ENCODE peak calls at places on chromosomes 6 and 20, in ten cellular contexts. One of them, this sample, is unnamed.

GRCh38 chr6:149271348-149272340 is 45.9 kb upstream of the TAB2 start:
- DNase-seq in SK-N-SH: no peak
- DNase-seq in foreskin fibroblast: no peak
- DNase-seq in astrocyte of the cerebellum: no peak
- DNase-seq in MCF 10A: peak; percentile 14
- DNase-seq in AG04450: no peak
- DNase-seq in ovary: no peak
- DNase-seq in dorsolateral prefrontal cortex: no peak
- DNase-seq in neural progenitor cell: no peak
- DNase-seq in glutamatergic neuron: no peak
- DNase-seq in this sample: peak; percentile 90

GRCh38 chr20:57908226-57908625 is 198.4 kb upstream of the PMEPA1 start:
- DNase-seq in MCF 10A: no peak
- DNase-seq in dorsolateral prefrontal cortex: no peak
- DNase-seq in neural progenitor cell: no peak
- DNase-seq in glutamatergic neuron: no peak
- DNase-seq in astrocyte of the cerebellum: no peak
- DNase-seq in AG04450: no peak
- DNase-seq in SK-N-SH: no peak
- DNase-seq in ovary: no peak
- DNase-seq in foreskin fibroblast: no peak
- DNase-seq in this sample: no peak

GRCh38 chr20:58127731-58128130 is 100.7 kb downstream of the ANKRD60 start:
- DNase-seq in dorsolateral prefrontal cortex: no peak
- DNase-seq in foreskin fibroblast: peak; percentile 97
- DNase-seq in ovary: no peak
- DNase-seq in astrocyte of the cerebellum: peak; percentile 98
- DNase-seq in SK-N-SH: no peak
- DNase-seq in MCF 10A: peak; percentile 99
- DNase-seq in glutamatergic neuron: no peak
- DNase-seq in AG04450: no peak
- DNase-seq in neural progenitor cell: no peak
- DNase-seq in this sample: no peak

GRCh38 chr6:14147891-14148290 is 30.3 kb downstream of the CD83 start:
- DNase-seq in MCF 10A: no peak
- DNase-seq in dorsolateral prefrontal cortex: no peak
- DNase-seq in foreskin fibroblast: no peak
- DNase-seq in astrocyte of the cerebellum: no peak
- DNase-seq in AG04450: no peak
- DNase-seq in glutamatergic neuron: no peak
- DNase-seq in neural progenitor cell: no peak
- DNase-seq in SK-N-SH: no peak
- DNase-seq in ovary: no peak
- DNase-seq in this sample: no peak

GRCh38 chr6:161561938-161562337 is 288.1 kb upstream of the AGPAT4 start:
- DNase-seq in dorsolateral prefrontal cortex: no peak
- DNase-seq in MCF 10A: no peak
- DNase-seq in AG04450: no peak
- DNase-seq in neural progenitor cell: no peak
- DNase-seq in ovary: no peak
- DNase-seq in SK-N-SH: no peak
- DNase-seq in glutamatergic neuron: no peak
- DNase-seq in astrocyte of the cerebellum: no peak
- DNase-seq in foreskin fibroblast: no peak
- DNase-seq in this sample: no peak

GRCh38 chr6:115882771-115883170 is 177.9 kb downstream of the FRK start:
- DNase-seq in MCF 10A: no peak
- DNase-seq in astrocyte of the cerebellum: no peak
- DNase-seq in dorsolateral prefrontal cortex: no peak
- DNase-seq in foreskin fibroblast: no peak
- DNase-seq in SK-N-SH: no peak
- DNase-seq in neural progenitor cell: no peak
- DNase-seq in AG04450: no peak
- DNase-seq in ovary: no peak
- DNase-seq in glutamatergic neuron: no peak
- DNase-seq in this sample: no peak

GRCh38 chr20:4101271-4101670 is 85.9 kb upstream of the RNF24 start:
- DNase-seq in MCF 10A: no peak
- DNase-seq in SK-N-SH: no peak
- DNase-seq in ovary: no peak
- DNase-seq in foreskin fibroblast: no peak
- DNase-seq in dorsolateral prefrontal cortex: no peak
- DNase-seq in AG04450: no peak
- DNase-seq in neural progenitor cell: no peak
- DNase-seq in glutamatergic neuron: no peak
- DNase-seq in astrocyte of the cerebellum: no peak
- DNase-seq in this sample: no peak

GRCh38 chr6:6351626-6352025 is 31.2 kb upstream of the F13A1 start:
- DNase-seq in AG04450: no peak
- DNase-seq in astrocyte of the cerebellum: no peak
- DNase-seq in SK-N-SH: no peak
- DNase-seq in glutamatergic neuron: no peak
- DNase-seq in dorsolateral prefrontal cortex: no peak
- DNase-seq in MCF 10A: peak; percentile 19
- DNase-seq in ovary: no peak
- DNase-seq in neural progenitor cell: no peak
- DNase-seq in foreskin fibroblast: no peak
- DNase-seq in this sample: no peak

GRCh38 chr20:61437280-61438206 is 185.5 kb downstream of the CDH4 start:
- DNase-seq in ovary: no peak
- DNase-seq in AG04450: peak; percentile 30
- DNase-seq in glutamatergic neuron: no peak
- DNase-seq in MCF 10A: peak; percentile 89
- DNase-seq in neural progenitor cell: peak; percentile 82
- DNase-seq in dorsolateral prefrontal cortex: peak; percentile 65
- DNase-seq in foreskin fibroblast: peak; percentile 31
- DNase-seq in SK-N-SH: no peak
- DNase-seq in astrocyte of the cerebellum: peak; percentile 70
- DNase-seq in this sample: no peak

GRCh38 chr6:44699851-44700250 is 312.3 kb downstream of the CDC5L start:
- DNase-seq in AG04450: no peak
- DNase-seq in astrocyte of the cerebellum: no peak
- DNase-seq in foreskin fibroblast: no peak
- DNase-seq in ovary: no peak
- DNase-seq in MCF 10A: peak; percentile 9
- DNase-seq in neural progenitor cell: no peak
- DNase-seq in dorsolateral prefrontal cortex: no peak
- DNase-seq in glutamatergic neuron: no peak
- DNase-seq in SK-N-SH: no peak
- DNase-seq in this sample: no peak

GRCh38 chr6:149323925-149324324 is 6.4 kb downstream of the TAB2 start:
- DNase-seq in foreskin fibroblast: no peak
- DNase-seq in ovary: no peak
- DNase-seq in neural progenitor cell: peak; percentile 28
- DNase-seq in astrocyte of the cerebellum: no peak
- DNase-seq in AG04450: no peak
- DNase-seq in SK-N-SH: no peak
- DNase-seq in dorsolateral prefrontal cortex: no peak
- DNase-seq in MCF 10A: no peak
- DNase-seq in glutamatergic neuron: no peak
- DNase-seq in this sample: no peak

GRCh38 chr6:135451617-135452190 is 45.8 kb downstream of the AHI1 start:
- DNase-seq in MCF 10A: peak; percentile 57
- DNase-seq in dorsolateral prefrontal cortex: no peak
- DNase-seq in glutamatergic neuron: no peak
- DNase-seq in AG04450: no peak
- DNase-seq in astrocyte of the cerebellum: peak; percentile 53
- DNase-seq in foreskin fibroblast: peak; percentile 48
- DNase-seq in neural progenitor cell: peak; percentile 44
- DNase-seq in ovary: no peak
- DNase-seq in SK-N-SH: peak; percentile 7
- DNase-seq in this sample: no peak

GRCh38 chr6:68473433-68474210 is 161.5 kb upstream of the ADGRB3 start:
- DNase-seq in AG04450: no peak
- DNase-seq in MCF 10A: peak; percentile 10
- DNase-seq in astrocyte of the cerebellum: peak; percentile 0
- DNase-seq in foreskin fibroblast: peak; percentile 40
- DNase-seq in glutamatergic neuron: no peak
- DNase-seq in neural progenitor cell: no peak
- DNase-seq in dorsolateral prefrontal cortex: no peak
- DNase-seq in SK-N-SH: peak; percentile 28
- DNase-seq in ovary: no peak
- DNase-seq in this sample: no peak

DNA sequence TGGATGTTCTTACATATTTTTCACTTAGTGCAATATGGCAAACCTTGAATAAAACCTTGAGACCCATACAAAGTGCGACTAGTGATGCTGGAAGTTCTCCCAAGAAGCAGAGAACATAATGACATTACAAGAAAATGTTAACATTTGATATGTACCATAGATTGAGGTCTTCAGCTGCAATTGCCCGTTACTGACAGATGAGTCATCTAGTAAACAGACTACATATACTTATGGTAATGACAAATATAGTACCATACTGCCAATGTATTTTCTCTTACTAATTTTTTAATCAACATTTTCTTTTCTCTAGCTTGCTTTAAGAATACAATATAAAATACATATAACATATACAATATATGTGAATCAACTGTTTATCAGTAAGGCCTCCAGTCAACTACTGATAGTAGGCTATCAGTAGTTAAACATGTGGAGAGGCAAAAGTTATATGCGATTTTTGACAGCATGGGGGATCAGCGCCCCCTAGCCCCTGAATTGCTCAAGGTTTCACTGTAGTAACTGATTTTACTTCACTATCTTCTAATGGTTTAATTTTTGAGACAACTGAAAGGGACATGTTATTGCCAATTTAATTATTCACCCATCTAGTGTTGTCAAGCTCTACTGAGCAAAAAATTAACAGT is 166.7 kb upstream of the ADGRB3 start:
- DNase-seq in dorsolateral prefrontal cortex: no peak
- DNase-seq in MCF 10A: peak; percentile 11
- DNase-seq in neural progenitor cell: no peak
- DNase-seq in foreskin fibroblast: peak; percentile 6
- DNase-seq in astrocyte of the cerebellum: no peak
- DNase-seq in AG04450: no peak
- DNase-seq in ovary: no peak
- DNase-seq in SK-N-SH: no peak
- DNase-seq in glutamatergic neuron: peak; percentile 23
- DNase-seq in this sample: no peak
- TF ChIP-seq CTCF in dorsolateral prefrontal cortex: no peak
- TF ChIP-seq CTCF in MCF 10A: peak; percentile 10
- TF ChIP-seq CTCF in neural progenitor cell: peak; percentile 64
- TF ChIP-seq CTCF in foreskin fibroblast: no peak
- TF ChIP-seq CTCF in astrocyte of the cerebellum: peak; percentile 44
- TF ChIP-seq CTCF in AG04450: peak; percentile 15
- TF ChIP-seq CTCF in ovary: no peak
- TF ChIP-seq CTCF in SK-N-SH: peak; percentile 20
- TF ChIP-seq CTCF in glutamatergic neuron: no peak
- TF ChIP-seq CTCF in this sample: no peak

DNA sequence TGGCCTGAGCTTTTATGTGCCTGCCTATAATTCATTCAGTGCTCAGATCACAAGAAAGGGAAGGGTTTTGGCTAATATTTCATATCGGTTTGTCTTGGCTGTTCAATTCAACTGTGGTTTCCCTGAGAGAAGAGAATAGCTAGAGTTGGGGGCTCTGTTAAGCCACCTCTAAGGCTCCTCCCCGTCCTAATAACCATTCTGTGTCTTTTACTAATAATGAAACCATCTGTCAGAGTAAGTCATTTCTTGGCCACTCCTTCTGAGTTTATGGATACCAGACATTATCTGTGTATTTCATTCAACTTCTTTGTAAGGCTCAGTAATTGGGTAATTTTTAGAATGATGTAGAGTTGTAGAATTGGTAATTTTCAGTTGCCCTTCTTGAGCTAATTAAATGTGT is 5.2 kb downstream of the STX11 start:
- DNase-seq in astrocyte of the cerebellum: no peak
- DNase-seq in AG04450: no peak
- DNase-seq in dorsolateral prefrontal cortex: no peak
- DNase-seq in neural progenitor cell: no peak
- DNase-seq in glutamatergic neuron: no peak
- DNase-seq in MCF 10A: no peak
- DNase-seq in ovary: no peak
- DNase-seq in foreskin fibroblast: no peak
- DNase-seq in SK-N-SH: no peak
- DNase-seq in this sample: no peak
- TF ChIP-seq CTCF in astrocyte of the cerebellum: no peak
- TF ChIP-seq CTCF in AG04450: no peak
- TF ChIP-seq CTCF in dorsolateral prefrontal cortex: no peak
- TF ChIP-seq CTCF in neural progenitor cell: no peak
- TF ChIP-seq CTCF in glutamatergic neuron: no peak
- TF ChIP-seq CTCF in MCF 10A: no peak
- TF ChIP-seq CTCF in ovary: no peak
- TF ChIP-seq CTCF in foreskin fibroblast: no peak
- TF ChIP-seq CTCF in SK-N-SH: no peak
- TF ChIP-seq CTCF in this sample: no peak

GRCh38 chr6:156840606-156841005 is 63.4 kb downstream of the ARID1B start:
- DNase-seq in astrocyte of the cerebellum: no peak
- DNase-seq in AG04450: no peak
- DNase-seq in dorsolateral prefrontal cortex: no peak
- DNase-seq in MCF 10A: no peak
- DNase-seq in foreskin fibroblast: no peak
- DNase-seq in glutamatergic neuron: no peak
- DNase-seq in ovary: no peak
- DNase-seq in neural progenitor cell: peak; percentile 21
- DNase-seq in SK-N-SH: no peak
- DNase-seq in this sample: no peak
- TF ChIP-seq CTCF in astrocyte of the cerebellum: no peak
- TF ChIP-seq CTCF in AG04450: no peak
- TF ChIP-seq CTCF in dorsolateral prefrontal cortex: no peak
- TF ChIP-seq CTCF in MCF 10A: no peak
- TF ChIP-seq CTCF in foreskin fibroblast: no peak
- TF ChIP-seq CTCF in glutamatergic neuron: no peak
- TF ChIP-seq CTCF in ovary: no peak
- TF ChIP-seq CTCF in neural progenitor cell: no peak
- TF ChIP-seq CTCF in SK-N-SH: no peak
- TF ChIP-seq CTCF in this sample: no peak

GRCh38 chr6:28252507-28252975 is 472 bp upstream of the ZKSCAN4 start:
- DNase-seq in SK-N-SH: peak; percentile 41
- DNase-seq in AG04450: no peak
- DNase-seq in foreskin fibroblast: no peak
- DNase-seq in neural progenitor cell: peak; percentile 10
- DNase-seq in dorsolateral prefrontal cortex: no peak
- DNase-seq in glutamatergic neuron: no peak
- DNase-seq in ovary: no peak
- DNase-seq in astrocyte of the cerebellum: no peak
- DNase-seq in MCF 10A: no peak
- DNase-seq in this sample: no peak

GRCh38 chr6:28258877-28259777 is at the start of gene NKAPL:
- DNase-seq in astrocyte of the cerebellum: no peak
- DNase-seq in AG04450: no peak
- DNase-seq in ovary: peak; percentile 80
- DNase-seq in foreskin fibroblast: peak; percentile 87
- DNase-seq in dorsolateral prefrontal cortex: peak; percentile 78
- DNase-seq in MCF 10A: no peak
- DNase-seq in neural progenitor cell: no peak
- DNase-seq in glutamatergic neuron: no peak
- DNase-seq in SK-N-SH: no peak
- DNase-seq in this sample: peak; percentile 88

GRCh38 chr6:28251648-28252506 is at the start of gene ZKSCAN4:
- DNase-seq in astrocyte of the cerebellum: peak; percentile 86
- DNase-seq in dorsolateral prefrontal cortex: peak; percentile 83
- DNase-seq in glutamatergic neuron: peak; percentile 76
- DNase-seq in AG04450: peak; percentile 86
- DNase-seq in ovary: peak; percentile 76
- DNase-seq in foreskin fibroblast: peak; percentile 94
- DNase-seq in SK-N-SH: peak; percentile 90
- DNase-seq in neural progenitor cell: peak; percentile 88
- DNase-seq in MCF 10A: peak; percentile 91
- DNase-seq in this sample: peak; percentile 66

GRCh38 chr6:28254340-28254618 is 2.2 kb upstream of the ZKSCAN4 start:
- DNase-seq in MCF 10A: no peak
- DNase-seq in ovary: no peak
- DNase-seq in neural progenitor cell: no peak
- DNase-seq in SK-N-SH: no peak
- DNase-seq in foreskin fibroblast: no peak
- DNase-seq in glutamatergic neuron: no peak
- DNase-seq in astrocyte of the cerebellum: no peak
- DNase-seq in dorsolateral prefrontal cortex: no peak
- DNase-seq in AG04450: no peak
- DNase-seq in this sample: peak; percentile 63

GRCh38 chr6:28257042-28257441 is 2.1 kb upstream of the NKAPL start:
- DNase-seq in foreskin fibroblast: no peak
- DNase-seq in neural progenitor cell: no peak
- DNase-seq in ovary: no peak
- DNase-seq in glutamatergic neuron: no peak
- DNase-seq in AG04450: no peak
- DNase-seq in MCF 10A: no peak
- DNase-seq in astrocyte of the cerebellum: no peak
- DNase-seq in SK-N-SH: no peak
- DNase-seq in dorsolateral prefrontal cortex: no peak
- DNase-seq in this sample: no peak
- TF ChIP-seq CTCF in foreskin fibroblast: no peak
- TF ChIP-seq CTCF in neural progenitor cell: no peak
- TF ChIP-seq CTCF in ovary: no peak
- TF ChIP-seq CTCF in glutamatergic neuron: no peak
- TF ChIP-seq CTCF in AG04450: no peak
- TF ChIP-seq CTCF in MCF 10A: no peak
- TF ChIP-seq CTCF in astrocyte of the cerebellum: no peak
- TF ChIP-seq CTCF in SK-N-SH: no peak
- TF ChIP-seq CTCF in dorsolateral prefrontal cortex: no peak
- TF ChIP-seq CTCF in this sample: no peak

This sample was measured in CD14-positive monocyte.